ENCODE peak calls at places on chromosomes 13 and 19, in four cellular contexts. O is nephron progenitor cell, Z is cardiac muscle cell, H is stromal cell of bone marrow. I is an unnamed sample.

GRCh38 chr13:98174321-98174720 is 2.7 kb downstream of the RNF113B start:
- DNase-seq in H (no peak), O (no peak), Z (no peak), I (no peak)

GRCh38 chr19:29872224-29872731 is 60.5 kb downstream of the CCNE1 start:
- DNase-seq in O (peak), H (no peak), Z (peak), I (no peak)

GRCh38 chr19:11507370-11508078 is 1.9 kb upstream of the ZNF653 start:
- DNase-seq in O (no peak), Z (no peak), H (no peak), I (no peak)

GRCh38 chr19:29667941-29668340 is 2.7 kb downstream of the PLEKHF1 start:
- DNase-seq in Z (no peak), H (no peak), O (no peak), I (no peak)

GRCh38 chr13:110442946-110443632 is 118.4 kb downstream of the RAB20 start:
- DNase-seq in H (no peak), O (no peak), Z (no peak), I (no peak)

GRCh38 chr19:14550201-14550754 is 20.9 kb downstream of the TECR start:
- DNase-seq in H (no peak), Z (no peak), O (no peak), I (no peak)

GRCh38 chr19:30207357-30207756 is 164.8 kb upstream of the ZNF536 start:
- DNase-seq in Z (no peak), H (no peak), O (no peak), I (no peak)

GRCh38 chr19:44371815-44372480 is 15.5 kb upstream of the ZNF112 start:
- DNase-seq in H (no peak), Z (no peak), O (no peak), I (no peak)

GRCh38 chr13:89061821-89062220 is 1390.7 kb downstream of the SLITRK5 start:
- DNase-seq in H (no peak), O (no peak), Z (no peak), I (no peak)

GRCh38 chr19:56491399-56491798 is 14.3 kb upstream of the ZNF667 start:
- DNase-seq in O (no peak), Z (no peak), H (no peak), I (no peak)

GRCh38 chr19:679418-680286 is 3.5 kb downstream of the FSTL3 start:
- DNase-seq in Z (peak), H (peak), O (peak), I (peak)

GRCh38 chr19:33176670-33177416 is 17.3 kb upstream of the LRP3 start:
- DNase-seq in O (peak), H (peak), Z (peak), I (peak)

GRCh38 chr13:26229080-26229615 is 7.0 kb upstream of the RNF6 start:
- DNase-seq in O (no peak), Z (no peak), H (no peak), I (no peak)

GRCh38 chr13:42906257-42906656 is 85.8 kb downstream of the EPSTI1 start:
- DNase-seq in Z (no peak), O (peak), H (no peak), I (no peak)

GRCh38 chr19:12841094-12841493 is 2.8 kb downstream of the MAST1 start:
- DNase-seq in Z (peak), O (peak), H (no peak), I (no peak)

GRCh38 chr13:26881154-26881553 is 120.6 kb upstream of the GPR12 start:
- DNase-seq in H (peak), Z (no peak), O (no peak), I (no peak)

GRCh38 chr13:114047358-114047881 is 73.5 kb upstream of the C13orf46 start:
- DNase-seq in H (no peak), Z (no peak), O (no peak), I (no peak)

GRCh38 chr19:16078311-16078758 is 2.0 kb downstream of the TPM4 start:
- DNase-seq in O (no peak), H (peak), Z (peak), I (no peak)

GRCh38 chr13:30971575-30971974 is 39.1 kb downstream of the TEX26 start:
- DNase-seq in Z (no peak), H (no peak), O (no peak), I (no peak)

GRCh38 chr19:10936661-10937084 is 8.1 kb downstream of the TIMM29 start:
- DNase-seq in O (peak), H (peak), Z (peak), I (peak)

GRCh38 chr19:19460761-19461265 is 54.5 kb downstream of the TSSK6 start:
- DNase-seq in O (peak), Z (peak), H (no peak), I (no peak)

GRCh38 chr13:32881792-32882175 is 134.4 kb upstream of the KL start:
- DNase-seq in O (no peak), Z (no peak), H (no peak), I (no peak)

GRCh38 chr13:48502601-48503319 is 30.1 kb downstream of the RCBTB2 start:
- DNase-seq in O (no peak), Z (no peak), H (no peak), I (no peak)

GRCh38 chr13:39501711-39502324 is 101.2 kb downstream of the LHFPL6 start:
- DNase-seq in H (no peak), Z (peak), O (no peak), I (no peak)

GRCh38 chr19:38079926-38080380 is 144.1 kb downstream of the DPF1 start:
- DNase-seq in H (peak), O (no peak), Z (no peak), I (peak)

GRCh38 chr13:108561152-108561551 is 68.3 kb upstream of the MYO16 start:
- DNase-seq in Z (no peak), H (no peak), O (no peak), I (no peak)

GRCh38 chr19:1981253-1981652 is 34.3 kb downstream of the BTBD2 start:
- DNase-seq in O (no peak), Z (no peak), H (no peak), I (no peak)

GRCh38 chr13:31044658-31045620 is 112.5 kb downstream of the TEX26 start:
- DNase-seq in H (no peak), O (no peak), Z (no peak), I (no peak)

GRCh38 chr13:71979616-71980015 is 112.6 kb upstream of the DACH1 start:
- DNase-seq in O (peak), H (no peak), Z (peak), I (no peak)

GRCh38 chr13:99014391-99014988 is 36.6 kb upstream of the DOCK9 start:
- DNase-seq in O (no peak), H (no peak), Z (no peak), I (no peak)

GRCh38 chr13:63274772-63275171 is 1859.1 kb upstream of the PCDH20 start:
- DNase-seq in H (no peak), Z (no peak), O (no peak), I (no peak)

GRCh38 chr19:5804516-5805464 is at the start of gene NRTN:
- DNase-seq in O (peak), H (no peak), Z (peak), I (no peak)

GRCh38 chr13:39273953-39274352 is 235.7 kb downstream of the NHLRC3 start:
- DNase-seq in H (no peak), O (no peak), Z (peak), I (no peak)

GRCh38 chr19:13881692-13882418 is 4.9 kb downstream of the NANOS3 start:
- DNase-seq in O (no peak), Z (no peak), H (peak), I (no peak)

GRCh38 chr19:3687774-3688706 is 12.2 kb downstream of the PIP5K1C start:
- DNase-seq in O (peak), Z (peak), H (no peak), I (no peak)

GRCh38 chr13:75550159-75550567 is 572 bp downstream of the UCHL3 start:
- DNase-seq in Z (peak), O (peak), H (peak), I (no peak)

GRCh38 chr13:45142440-45143345 is 22.4 kb downstream of the GTF2F2 start:
- DNase-seq in H (no peak), Z (no peak), O (no peak), I (no peak)

GRCh38 chr13:28620011-28620830 is 38.7 kb upstream of the POMP start:
- DNase-seq in O (no peak), H (no peak), Z (no peak), I (no peak)

GRCh38 chr13:77779461-77780272 is 82.2 kb downstream of the SLAIN1 start:
- DNase-seq in H (peak), O (peak), Z (peak), I (peak)

I was measured in AG09319.